ENCODE peak calls at places on chromosomes 1 and 21, in four cellular contexts. Z is lung, P is pancreas, X is mesothelial cell of epicardium. R is an unnamed sample.
A peak's percentile ranks its signal among the peaks of the same experiment; 100 is the strongest.

GRCh38 chr1:153447498-153448170 is 12.8 kb downstream of the S100A7 start:
- DNase-seq in Z (no peak), P (no peak), X (no peak), R (no peak)

GRCh38 chr1:206839857-206840256 is 25.6 kb upstream of the IL20 start:
- DNase-seq in Z (no peak), P (no peak), X (no peak), R (no peak)

GRCh38 chr1:53126495-53126894 is 15.9 kb downstream of the SLC1A7 start:
- DNase-seq in Z (no peak), P (no peak), X (no peak), R (no peak)

GRCh38 chr1:206447792-206448191 is 22.5 kb upstream of the IKBKE start:
- DNase-seq in Z (no peak), P (no peak), X (no peak), R (no peak)

GRCh38 chr1:224459051-224459450 is 24.5 kb upstream of the WDR26 start:
- DNase-seq in Z (no peak), P (no peak), X (no peak), R (no peak)

GRCh38 chr1:218249757-218250156 is 35.3 kb upstream of the RRP15 start:
- DNase-seq in Z (no peak), P (no peak), X (no peak), R (no peak)

GRCh38 chr1:158149175-158149574 is 31.5 kb upstream of the CD1D start:
- DNase-seq in Z (no peak), P (no peak), X (no peak), R (no peak)

GRCh38 chr1:220810179-220810653 is 23.5 kb downstream of the MTARC1 start:
- DNase-seq in Z (peak; percentile 60), P (peak; percentile 70), X (peak; percentile 66), R (no peak)

GRCh38 chr21:41761211-41762181 is 5.4 kb downstream of the RIPK4 start:
- DNase-seq in Z (peak; percentile 68), P (peak; percentile 75), X (no peak), R (no peak)

GRCh38 chr21:42864812-42865211 is 14.5 kb downstream of the WDR4 start:
- DNase-seq in Z (no peak), P (no peak), X (no peak), R (no peak)

GRCh38 chr1:117657949-117658660 is 52.3 kb downstream of the TENT5C start:
- DNase-seq in Z (no peak), P (no peak), X (no peak), R (no peak)

GRCh38 chr21:14452031-14452778 is 69.3 kb upstream of the HSPA13 start:
- DNase-seq in Z (no peak), P (no peak), X (no peak), R (no peak)

GRCh38 chr1:36885537-36886441 is 148.5 kb downstream of the GRIK3 start:
- DNase-seq in Z (peak; percentile 25), P (no peak), X (no peak), R (peak; percentile 48)

GRCh38 chr1:15429701-15430149 is 8.5 kb upstream of the CTRC start:
- DNase-seq in Z (no peak), P (no peak), X (no peak), R (no peak)

GRCh38 chr1:99685516-99686180 is 39.7 kb downstream of the PALMD start:
- DNase-seq in Z (peak; percentile 76), P (peak; percentile 53), X (no peak), R (no peak)

GRCh38 chr1:30005972-30006619 is 717.3 kb downstream of the MATN1 start:
- DNase-seq in Z (no peak), P (no peak), X (no peak), R (no peak)

GRCh38 chr21:37564924-37565529 is 198.5 kb downstream of the DYRK1A start:
- DNase-seq in Z (no peak), P (peak; percentile 22), X (no peak), R (no peak)

GRCh38 chr21:32371913-32372314 is 20.9 kb downstream of the URB1 start:
- DNase-seq in Z (no peak), P (no peak), X (no peak), R (no peak)

GRCh38 chr1:55724551-55725325 is 509.6 kb upstream of the USP24 start:
- DNase-seq in Z (no peak), P (no peak), X (no peak), R (no peak)

GRCh38 chr1:31095298-31095981 is 29.9 kb upstream of the PUM1 start:
- DNase-seq in Z (no peak), P (no peak), X (no peak), R (no peak)

GRCh38 chr1:30303387-30303786 is 420.0 kb downstream of the MATN1 start:
- DNase-seq in Z (no peak), P (no peak), X (no peak), R (peak; percentile 27)

GRCh38 chr21:22352088-22352487 is 1353.9 kb downstream of the NCAM2 start:
- DNase-seq in Z (no peak), P (no peak), X (no peak), R (no peak)

GRCh38 chr1:30708361-30708728 is 15.0 kb downstream of the MATN1 start:
- DNase-seq in Z (no peak), P (no peak), X (no peak), R (no peak)

GRCh38 chr1:14120895-14121294 is 420.9 kb downstream of the PRDM2 start:
- DNase-seq in Z (no peak), P (no peak), X (no peak), R (no peak)

GRCh38 chr1:3315399-3315798 is 139.1 kb upstream of the ARHGEF16 start:
- DNase-seq in Z (no peak), P (no peak), X (no peak), R (no peak)

GRCh38 chr21:46187814-46188213 is 3.6 kb upstream of the SPATC1L start:
- DNase-seq in Z (no peak), P (no peak), X (no peak), R (no peak)

GRCh38 chr1:20028726-20029125 is 41.3 kb upstream of the PLA2G5 start:
- DNase-seq in Z (no peak), P (no peak), X (no peak), R (no peak)

GRCh38 chr1:180502361-180503273 is at the start of gene ACBD6:
- DNase-seq in Z (peak; percentile 85), P (peak; percentile 76), X (peak; percentile 79), R (peak; percentile 91)

GRCh38 chr1:228408869-228409805 is 2.5 kb upstream of the TRIM11 start:
- DNase-seq in Z (no peak), P (no peak), X (no peak), R (no peak)

GRCh38 chr1:240117930-240118329 is 26.2 kb downstream of the FMN2 start:
- DNase-seq in Z (no peak), P (no peak), X (no peak), R (no peak)

GRCh38 chr21:33707846-33708245 is 65.5 kb downstream of the ITSN1 start:
- DNase-seq in Z (no peak), P (no peak), X (no peak), R (no peak)

GRCh38 chr21:39650306-39650705 is 37.6 kb downstream of the B3GALT5 start:
- DNase-seq in Z (no peak), P (no peak), X (no peak), R (no peak)

GRCh38 chr1:31579374-31579773 is 3.1 kb downstream of the TINAGL1 start:
- DNase-seq in Z (peak; percentile 27), P (no peak), X (no peak), R (no peak)

GRCh38 chr21:29371464-29371863 is 72.7 kb downstream of the BACH1 start:
- DNase-seq in Z (no peak), P (no peak), X (no peak), R (no peak)

GRCh38 chr1:229848762-229849677 is 218.0 kb upstream of the GALNT2 start:
- DNase-seq in Z (no peak), P (no peak), X (no peak), R (no peak)
- TF ChIP-seq CTCF in Z (peak; percentile 1), P (peak; percentile 22), X (peak; percentile 36), R (peak; percentile 72)

DNA sequence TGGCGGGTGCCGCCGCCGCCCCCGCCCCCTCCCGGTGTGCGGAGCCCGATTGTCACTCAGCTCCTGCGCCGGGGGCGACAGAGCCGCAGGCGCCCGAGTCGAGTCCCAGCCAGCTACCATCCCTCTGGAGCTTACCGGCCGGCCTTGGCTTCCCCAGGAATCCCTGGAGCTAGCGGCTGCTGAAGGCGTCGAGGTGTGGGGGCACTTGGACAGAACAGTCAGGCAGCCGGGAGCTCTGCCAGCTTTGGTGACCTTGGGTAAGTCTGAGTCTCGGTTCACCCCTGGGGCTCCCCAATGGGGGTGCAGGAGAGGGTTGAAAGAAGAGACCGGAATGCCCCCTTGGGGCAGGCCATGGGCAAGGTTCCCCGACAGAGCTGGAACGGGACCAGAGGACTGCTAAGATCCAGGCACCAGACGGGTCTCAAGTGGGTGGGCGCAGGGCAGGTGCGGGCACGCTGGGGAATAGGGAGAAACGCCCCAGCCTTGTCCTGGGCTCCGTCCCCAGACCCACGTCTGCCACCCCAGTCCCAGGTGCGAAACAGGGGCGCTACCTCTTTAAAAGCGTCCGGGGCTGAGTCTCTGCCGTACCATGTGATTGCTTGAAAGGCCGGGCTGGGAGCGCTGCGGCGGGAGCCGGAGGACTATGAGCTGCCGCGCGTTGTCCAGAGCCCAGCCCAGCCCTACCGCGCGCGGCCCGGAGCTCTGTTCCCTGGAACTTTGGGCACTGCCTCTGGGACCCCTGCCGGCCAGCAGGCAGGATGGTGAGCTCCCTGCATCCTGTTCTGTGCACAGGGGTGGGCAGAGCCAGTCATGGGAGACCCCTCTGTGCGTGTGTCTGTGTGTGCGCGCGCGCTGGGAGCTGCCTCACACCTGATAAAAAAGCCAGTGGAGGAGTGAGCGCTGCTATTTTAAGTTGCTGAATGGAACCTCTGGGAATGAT is at the start of gene ADORA1:
- DNase-seq in Z (peak; percentile 51), P (peak; percentile 63), X (no peak), R (peak; percentile 75)
- TF ChIP-seq CTCF in Z (no peak), P (no peak), X (no peak), R (peak; percentile 64)

GRCh38 chr1:238252033-238252802 is 361.5 kb upstream of the ZP4 start:
- DNase-seq in Z (peak; percentile 40), P (peak; percentile 53), X (no peak), R (no peak)
- TF ChIP-seq CTCF in Z (peak; percentile 26), P (peak; percentile 31), X (peak; percentile 60), R (peak; percentile 81)

GRCh38 chr1:8987881-8988617 is 38.2 kb downstream of the SLC2A7 start:
- DNase-seq in Z (peak; percentile 42), P (no peak), X (no peak), R (no peak)

GRCh38 chr1:8988618-8988967 is 37.6 kb downstream of the SLC2A7 start:
- DNase-seq in Z (no peak), P (no peak), X (no peak), R (no peak)

GRCh38 chr1:8989821-8990220 is 36.4 kb downstream of the SLC2A7 start:
- DNase-seq in Z (no peak), P (no peak), X (no peak), R (no peak)

GRCh38 chr1:8986814-8987190 is 39.4 kb downstream of the SLC2A7 start:
- DNase-seq in Z (no peak), P (no peak), X (no peak), R (no peak)

DNA sequence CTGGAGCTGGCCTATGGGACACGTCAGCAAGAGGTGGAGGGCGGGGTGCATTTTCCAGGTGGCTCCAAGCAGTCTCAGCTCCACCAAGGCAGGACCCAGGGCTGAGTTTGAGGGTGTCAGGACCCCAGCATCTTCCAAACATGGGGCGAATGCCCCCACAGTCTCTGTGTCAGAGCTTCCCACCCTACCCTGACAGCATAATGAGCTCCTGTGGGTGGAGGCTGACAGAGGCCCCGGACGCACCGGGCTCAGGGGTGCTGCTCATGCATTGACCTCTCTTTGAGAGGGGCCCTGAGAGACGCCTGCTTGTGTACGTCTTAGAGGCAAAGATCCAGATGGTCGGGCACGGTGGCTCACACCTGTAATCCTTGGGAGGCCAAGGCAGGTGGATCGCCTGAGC is 37.2 kb downstream of the SLC2A7 start:
- DNase-seq in Z (no peak), P (no peak), X (no peak), R (no peak)
- TF ChIP-seq CTCF in Z (no peak), P (no peak), X (no peak), R (no peak)

R was measured in type B pancreatic cell.